ENCODE peak calls at places on chromosomes 16 and 17, in four cellular contexts. One of them, this sample, is unnamed.

GRCh38 chr16:24497405-24497804 is 42.0 kb upstream of the RBBP6 start:
- DNase-seq in epithelial cell of esophagus: peak
- DNase-seq in adrenal gland: no peak
- DNase-seq in cardiac muscle cell: peak
- DNase-seq in this sample: no peak

GRCh38 chr16:74480150-74481029 is 59.1 kb upstream of the CLEC18B start:
- DNase-seq in epithelial cell of esophagus: peak
- DNase-seq in adrenal gland: no peak
- DNase-seq in cardiac muscle cell: no peak
- DNase-seq in this sample: no peak

GRCh38 chr17:67044016-67044772 is at the start of gene CACNG1:
- DNase-seq in epithelial cell of esophagus: no peak
- DNase-seq in adrenal gland: peak
- DNase-seq in cardiac muscle cell: no peak
- DNase-seq in this sample: no peak

GRCh38 chr17:3982541-3983017 is 18.3 kb upstream of the ATP2A3 start:
- DNase-seq in epithelial cell of esophagus: no peak
- DNase-seq in adrenal gland: no peak
- DNase-seq in cardiac muscle cell: no peak
- DNase-seq in this sample: no peak

GRCh38 chr17:38906429-38907172 is 18.8 kb upstream of the LASP1NB start:
- DNase-seq in epithelial cell of esophagus: peak
- DNase-seq in adrenal gland: no peak
- DNase-seq in cardiac muscle cell: no peak
- DNase-seq in this sample: no peak

GRCh38 chr17:21676281-21677111 is 15.8 kb upstream of the KCNJ18 start:
- DNase-seq in epithelial cell of esophagus: peak
- DNase-seq in adrenal gland: no peak
- DNase-seq in cardiac muscle cell: no peak
- DNase-seq in this sample: no peak

GRCh38 chr17:57622886-57623433 is 122.1 kb downstream of the CCDC182 start:
- DNase-seq in epithelial cell of esophagus: peak
- DNase-seq in adrenal gland: peak
- DNase-seq in cardiac muscle cell: peak
- DNase-seq in this sample: peak

GRCh38 chr17:57640079-57640478 is 105.0 kb downstream of the CCDC182 start:
- DNase-seq in epithelial cell of esophagus: no peak
- DNase-seq in adrenal gland: no peak
- DNase-seq in cardiac muscle cell: no peak
- DNase-seq in this sample: no peak

GRCh38 chr17:9968881-9969280 is 63.8 kb upstream of the RCVRN start:
- DNase-seq in epithelial cell of esophagus: no peak
- DNase-seq in adrenal gland: no peak
- DNase-seq in cardiac muscle cell: no peak
- DNase-seq in this sample: no peak

GRCh38 chr16:62036101-62036806 is at the start of gene CDH8:
- DNase-seq in epithelial cell of esophagus: peak
- DNase-seq in adrenal gland: no peak
- DNase-seq in cardiac muscle cell: peak
- DNase-seq in this sample: no peak

GRCh38 chr17:66533572-66533971 is 231.2 kb downstream of the PRKCA start:
- DNase-seq in epithelial cell of esophagus: no peak
- DNase-seq in adrenal gland: no peak
- DNase-seq in cardiac muscle cell: peak
- DNase-seq in this sample: no peak

GRCh38 chr16:87206646-87207451 is 110.3 kb downstream of the C16orf95 start:
- DNase-seq in epithelial cell of esophagus: peak
- DNase-seq in adrenal gland: no peak
- DNase-seq in cardiac muscle cell: no peak
- DNase-seq in this sample: no peak

GRCh38 chr16:70520612-70521297 is 2.6 kb downstream of the COG4 start:
- DNase-seq in epithelial cell of esophagus: peak
- DNase-seq in adrenal gland: no peak
- DNase-seq in cardiac muscle cell: no peak
- DNase-seq in this sample: peak

GRCh38 chr16:69313469-69313868 is 2.3 kb downstream of the VPS4A start:
- DNase-seq in epithelial cell of esophagus: no peak
- DNase-seq in adrenal gland: no peak
- DNase-seq in cardiac muscle cell: no peak
- DNase-seq in this sample: no peak

GRCh38 chr16:69310479-69311114 is 553 bp upstream of the VPS4A start:
- DNase-seq in epithelial cell of esophagus: no peak
- DNase-seq in adrenal gland: no peak
- DNase-seq in cardiac muscle cell: no peak
- DNase-seq in this sample: no peak

GRCh38 chr16:69309316-69309715 is 1.8 kb upstream of the VPS4A start:
- DNase-seq in epithelial cell of esophagus: no peak
- DNase-seq in adrenal gland: no peak
- DNase-seq in cardiac muscle cell: no peak
- DNase-seq in this sample: no peak

GRCh38 chr16:69311115-69311532 is at the start of gene VPS4A:
- DNase-seq in epithelial cell of esophagus: peak
- DNase-seq in adrenal gland: peak
- DNase-seq in cardiac muscle cell: peak
- DNase-seq in this sample: peak

GRCh38 chr16:69311533-69312388 is 611 bp downstream of the VPS4A start:
- DNase-seq in epithelial cell of esophagus: peak
- DNase-seq in adrenal gland: peak
- DNase-seq in cardiac muscle cell: peak
- DNase-seq in this sample: no peak
- TF ChIP-seq CTCF in epithelial cell of esophagus: peak
- TF ChIP-seq CTCF in adrenal gland: no peak
- TF ChIP-seq CTCF in cardiac muscle cell: no peak
- TF ChIP-seq CTCF in this sample: no peak

DNA sequence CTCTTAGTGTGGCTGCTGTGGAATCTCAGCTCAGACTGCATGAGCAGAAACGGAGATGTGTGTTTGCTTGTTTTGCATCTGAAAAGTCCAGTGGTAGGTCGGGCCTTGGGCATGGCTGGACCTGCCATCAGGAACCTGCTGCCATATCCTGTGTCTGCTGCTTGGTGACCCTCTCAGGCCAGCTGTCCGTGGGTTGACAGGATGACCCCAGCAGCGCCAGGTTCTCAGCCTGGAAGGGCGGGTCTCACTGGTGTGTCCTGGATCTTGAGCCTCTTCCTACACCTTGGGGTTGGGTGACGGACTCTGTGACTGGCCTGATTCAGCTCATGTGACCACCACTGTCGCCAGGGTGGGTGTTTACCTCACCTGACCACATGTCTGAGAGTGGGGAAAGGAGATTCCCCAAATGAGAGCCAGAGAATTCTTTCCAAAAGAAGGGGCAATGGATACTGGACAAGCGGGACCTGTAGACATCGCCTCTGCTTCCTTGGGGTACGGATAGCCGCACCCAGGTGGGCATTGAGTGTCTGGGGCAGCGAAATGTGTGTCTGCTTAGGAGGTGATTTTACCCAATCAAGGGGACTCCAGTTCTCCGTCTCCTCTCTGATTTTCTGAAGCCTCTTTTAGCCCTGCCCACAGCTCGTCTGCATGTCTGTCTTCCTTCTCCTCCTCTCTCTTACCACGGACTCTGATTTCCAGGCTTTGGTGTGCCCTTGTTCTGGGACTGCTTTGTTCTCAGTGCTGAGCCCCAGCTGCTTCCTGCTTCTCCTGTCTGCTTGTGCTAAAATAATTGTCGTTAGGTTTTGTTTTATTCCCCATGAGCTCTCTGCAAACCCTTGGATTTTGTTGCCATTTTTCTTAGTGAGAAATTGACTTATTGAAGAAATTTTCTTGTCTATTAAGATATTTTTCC is 399.7 kb downstream of the CPPED1 start:
- DNase-seq in epithelial cell of esophagus: no peak
- DNase-seq in adrenal gland: no peak
- DNase-seq in cardiac muscle cell: no peak
- DNase-seq in this sample: no peak
- H3K4me3 ChIP-seq in epithelial cell of esophagus: no peak
- H3K4me3 ChIP-seq in adrenal gland: no peak
- H3K4me3 ChIP-seq in cardiac muscle cell: no peak
- H3K4me3 ChIP-seq in this sample: no peak

DNA sequence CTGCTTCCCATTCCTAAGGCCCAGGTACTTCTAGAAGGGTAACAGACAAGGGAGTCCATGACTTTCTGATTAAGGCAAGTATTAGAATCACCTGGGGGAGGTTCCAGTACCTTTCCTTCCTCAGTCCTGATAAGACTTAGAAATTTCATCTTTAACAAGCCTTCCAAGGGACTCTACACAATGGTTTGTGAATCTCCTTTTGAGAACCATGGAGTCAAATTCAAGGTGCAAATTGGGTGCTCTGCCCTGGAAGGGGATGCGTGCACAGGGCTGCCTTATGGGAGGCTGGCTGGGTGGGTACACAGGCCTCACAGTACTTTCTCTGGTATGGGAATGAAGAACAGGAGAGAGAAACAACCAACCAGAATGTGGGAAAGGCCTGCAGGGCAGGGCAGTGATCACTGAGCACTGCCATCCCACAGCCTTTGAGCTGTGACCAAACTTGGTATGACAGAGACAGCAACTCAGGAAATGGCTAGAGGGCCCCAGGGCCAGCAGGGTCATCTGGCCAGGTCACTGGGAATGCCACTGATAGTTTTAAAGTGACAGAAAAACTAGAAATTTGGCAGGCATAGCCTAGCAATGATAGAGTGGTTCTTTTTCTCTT is 3.6 kb upstream of the TMIGD1 start:
- DNase-seq in epithelial cell of esophagus: no peak
- DNase-seq in adrenal gland: no peak
- DNase-seq in cardiac muscle cell: no peak
- DNase-seq in this sample: no peak
- TF ChIP-seq CTCF in epithelial cell of esophagus: no peak
- TF ChIP-seq CTCF in adrenal gland: no peak
- TF ChIP-seq CTCF in cardiac muscle cell: no peak
- TF ChIP-seq CTCF in this sample: no peak

GRCh38 chr16:68272501-68273209 is 8.3 kb downstream of the SLC7A6 start:
- DNase-seq in epithelial cell of esophagus: peak
- DNase-seq in adrenal gland: no peak
- DNase-seq in cardiac muscle cell: no peak
- DNase-seq in this sample: no peak
- H3K4me3 ChIP-seq in epithelial cell of esophagus: no peak
- H3K4me3 ChIP-seq in adrenal gland: no peak
- H3K4me3 ChIP-seq in cardiac muscle cell: no peak
- H3K4me3 ChIP-seq in this sample: no peak

DNA sequence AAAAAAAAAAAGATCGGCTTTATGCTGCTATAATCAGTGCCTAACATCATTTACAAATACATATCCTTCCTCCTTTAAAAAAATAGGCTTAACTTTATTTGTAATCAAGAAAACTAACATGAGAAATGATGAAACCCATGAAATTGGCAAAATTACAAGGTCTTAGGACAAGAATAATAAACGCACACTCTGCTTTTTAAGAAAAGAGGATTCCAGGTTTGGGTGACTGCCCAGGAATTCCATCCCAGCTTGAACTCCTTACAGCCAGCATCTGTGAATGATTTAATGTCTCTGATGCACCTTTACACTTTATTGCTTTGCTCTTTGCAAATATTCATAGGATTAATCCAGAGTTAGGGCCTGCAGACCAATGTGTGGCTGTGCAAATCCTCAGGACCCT is 195.9 kb downstream of the CBLN1 start:
- DNase-seq in epithelial cell of esophagus: no peak
- DNase-seq in adrenal gland: no peak
- DNase-seq in cardiac muscle cell: no peak
- DNase-seq in this sample: no peak
- TF ChIP-seq CTCF in epithelial cell of esophagus: no peak
- TF ChIP-seq CTCF in adrenal gland: no peak
- TF ChIP-seq CTCF in cardiac muscle cell: no peak
- TF ChIP-seq CTCF in this sample: no peak

DNA sequence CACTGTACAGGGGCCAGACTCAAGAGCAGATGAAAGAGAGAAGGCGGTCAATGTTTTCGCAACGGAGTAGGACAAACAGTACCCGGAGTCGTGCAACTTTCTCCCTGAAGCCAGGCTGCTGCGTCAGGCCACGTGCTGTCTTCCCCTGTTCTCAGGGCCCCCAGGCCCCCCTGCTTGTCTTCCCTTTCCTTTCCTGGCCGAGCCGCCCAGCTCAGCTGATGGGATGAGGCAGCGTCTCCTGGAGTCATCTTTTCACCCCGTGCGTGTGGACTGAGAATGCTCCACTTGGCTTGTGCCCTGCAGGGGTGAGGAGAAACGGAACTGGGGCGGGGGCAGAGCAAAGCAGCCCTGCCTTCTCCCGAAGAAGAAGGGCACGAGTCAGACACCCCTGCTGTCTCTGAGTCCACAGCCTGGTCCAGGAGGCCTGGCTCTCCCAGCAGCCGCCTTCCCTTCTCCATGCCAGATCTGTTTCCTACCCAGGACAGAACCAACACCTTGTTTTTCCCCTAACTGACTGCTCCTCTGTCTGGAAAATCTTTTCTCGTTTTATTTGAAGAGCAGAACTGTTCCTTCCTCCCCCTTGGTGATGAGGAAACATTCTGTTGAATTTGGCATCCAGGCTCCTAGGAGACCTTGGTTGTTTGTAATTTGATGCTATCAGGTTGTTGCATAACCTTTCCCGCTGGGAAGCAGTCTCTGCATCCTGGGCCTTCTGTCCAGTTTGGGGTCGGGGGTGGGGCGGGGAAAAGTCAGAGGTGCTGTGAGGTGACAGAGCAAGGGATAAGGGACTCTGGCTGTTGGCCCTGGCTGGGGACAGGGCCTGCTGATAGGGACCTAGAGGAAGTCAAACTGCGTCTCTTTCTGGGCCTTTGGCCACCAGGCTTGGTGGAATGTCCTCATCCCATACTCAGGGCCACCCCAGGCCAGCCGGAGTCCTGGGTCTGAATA is 78.8 kb downstream of the WIPI1 start:
- DNase-seq in epithelial cell of esophagus: peak
- DNase-seq in adrenal gland: peak
- DNase-seq in cardiac muscle cell: no peak
- DNase-seq in this sample: no peak
- H3K4me3 ChIP-seq in epithelial cell of esophagus: no peak
- H3K4me3 ChIP-seq in adrenal gland: peak
- H3K4me3 ChIP-seq in cardiac muscle cell: no peak
- H3K4me3 ChIP-seq in this sample: peak

This sample was measured in AG04449.